ENCODE peak calls at places on chromosomes 4 and X, in seven cellular contexts. A is H1, W is mesendoderm, F is neuronal stem cell, S is IMR-90, O is H9, Z is trophoblast cell. Q is an unnamed sample.

GRCh38 chrX:21756785-21757529 is 959 bp downstream of the SMPX start:
- DNase-seq in F (no peak), W (no peak), S (no peak), Z (peak; percentile 37), A (no peak), O (no peak), Q (no peak)

GRCh38 chr4:104486702-104487101 is 8.0 kb downstream of the CXXC4 start:
- DNase-seq in Z (no peak), A (no peak), F (no peak), S (no peak), O (no peak), W (no peak), Q (no peak)

GRCh38 chrX:12910851-12911461 is 4.5 kb downstream of the TLR8 start:
- DNase-seq in O (no peak), Z (no peak), S (no peak), F (no peak), W (no peak), A (no peak), Q (no peak)

GRCh38 chr4:26406346-26406975 is 83.8 kb downstream of the CCKAR start:
- DNase-seq in W (peak; percentile 7), O (peak; percentile 67), A (no peak), S (peak; percentile 36), F (no peak), Z (no peak), Q (no peak)

GRCh38 chr4:84401669-84402068 is 97.4 kb downstream of the NKX6-1 start:
- DNase-seq in W (no peak), A (no peak), Z (no peak), S (no peak), F (no peak), O (no peak), Q (no peak)

GRCh38 chr4:40307627-40308497 is 27.3 kb upstream of the CHRNA9 start:
- DNase-seq in O (peak; percentile 43), A (no peak), F (no peak), S (no peak), W (peak; percentile 58), Z (no peak), Q (no peak)

GRCh38 chr4:85717366-85717765 is 242.4 kb downstream of the ARHGAP24 start:
- DNase-seq in W (no peak), S (no peak), F (no peak), A (no peak), O (no peak), Z (no peak), Q (no peak)

GRCh38 chr4:1169171-1169671 is 3.2 kb downstream of the SPON2 start:
- DNase-seq in W (no peak), A (no peak), S (no peak), F (no peak), Z (no peak), O (no peak), Q (peak; percentile 13)

GRCh38 chrX:5730561-5730960 is 498.1 kb downstream of the NLGN4X start:
- DNase-seq in O (no peak), S (no peak), A (no peak), Z (no peak), W (no peak), F (no peak), Q (no peak)

GRCh38 chrX:35728481-35728880 is 69.7 kb upstream of the MAGEB16 start:
- DNase-seq in W (peak; percentile 48), O (peak; percentile 42), Z (no peak), S (no peak), F (no peak), A (peak; percentile 44), Q (peak; percentile 5)

GRCh38 chr4:148052448-148052847 is 320.6 kb downstream of the ARHGAP10 start:
- DNase-seq in S (peak; percentile 42), W (peak; percentile 61), Z (no peak), F (no peak), O (no peak), A (no peak), Q (peak; percentile 43)

GRCh38 chr4:139416073-139416673 is 37.7 kb upstream of the RAB33B start:
- DNase-seq in S (peak; percentile 67), Z (peak; percentile 66), W (peak; percentile 39), O (no peak), F (no peak), A (no peak), Q (peak; percentile 51)

GRCh38 chrX:10288400-10288799 is 131.6 kb downstream of the CLCN4 start:
- DNase-seq in Z (peak; percentile 57), W (no peak), S (peak; percentile 13), O (no peak), F (no peak), A (no peak), Q (no peak)

GRCh38 chrX:16785247-16786138 is 773 bp upstream of the TXLNG start:
- DNase-seq in S (no peak), O (no peak), F (no peak), A (no peak), Z (peak; percentile 34), W (no peak), Q (no peak)

GRCh38 chr4:70958681-70959080 is 34.8 kb upstream of the DCK start:
- DNase-seq in F (no peak), W (no peak), O (no peak), Z (no peak), S (peak; percentile 89), A (no peak), Q (no peak)

GRCh38 chrX:110003167-110004156 is 548 bp downstream of the TMEM164 start:
- DNase-seq in W (peak; percentile 44), S (no peak), O (peak; percentile 31), F (no peak), Z (no peak), A (no peak), Q (peak; percentile 38)

GRCh38 chrX:44144491-44144890 is 171.3 kb upstream of the NDP start:
- DNase-seq in F (peak; percentile 2), O (no peak), Z (no peak), A (no peak), S (no peak), W (no peak), Q (no peak)

GRCh38 chrX:113962338-113962737 is 621.5 kb upstream of the HTR2C start:
- DNase-seq in O (no peak), F (no peak), W (no peak), S (no peak), A (no peak), Z (no peak), Q (no peak)

GRCh38 chrX:11103006-11103405 is 8.1 kb upstream of the HCCS start:
- DNase-seq in Z (no peak), A (no peak), S (no peak), O (no peak), F (no peak), W (no peak), Q (peak; percentile 8)

GRCh38 chr4:78612398-78613005 is 60.9 kb downstream of the ANXA3 start:
- DNase-seq in W (peak; percentile 25), O (no peak), S (peak; percentile 61), F (no peak), A (no peak), Z (peak; percentile 53), Q (peak; percentile 56)

DNA sequence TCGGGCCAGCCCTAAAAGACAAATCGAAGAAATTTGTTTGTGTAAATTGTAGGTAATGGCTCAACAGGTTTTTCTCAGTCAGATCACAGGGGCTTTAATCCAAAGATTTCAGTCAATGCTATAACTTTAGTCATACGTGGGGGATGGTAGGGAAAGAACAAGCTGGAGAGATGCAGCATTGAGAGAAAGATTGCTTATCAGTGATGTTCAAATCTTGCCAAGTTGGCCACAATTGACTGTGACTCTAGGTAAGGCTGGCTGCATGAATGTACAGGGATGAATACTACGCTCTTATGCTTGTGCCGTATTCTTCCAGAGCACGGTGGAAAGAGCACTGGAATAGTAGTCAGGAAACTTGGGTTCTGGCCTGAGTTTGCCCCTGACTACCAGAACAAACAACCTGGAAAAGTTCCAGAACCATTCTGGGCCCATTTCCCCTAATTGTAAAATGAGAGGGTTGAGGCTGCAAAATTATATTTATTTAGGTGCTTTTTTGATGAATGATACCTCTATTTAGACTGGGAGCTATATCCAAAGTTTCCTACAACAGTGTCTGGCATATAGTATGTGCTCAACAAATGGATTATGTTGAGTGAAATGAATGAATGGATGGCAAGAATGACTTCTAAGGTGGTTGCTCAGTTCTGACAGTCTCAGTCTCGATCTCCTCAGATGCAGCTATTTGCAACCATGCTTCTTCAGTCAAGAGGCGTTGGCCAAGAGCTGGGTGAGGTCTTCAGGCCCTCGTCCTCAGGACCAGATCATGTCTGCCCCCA is 44.4 kb downstream of the TSC22D3 start:
- DNase-seq in A (no peak), W (no peak), O (no peak), Z (no peak), S (peak; percentile 8), F (no peak), Q (peak; percentile 12)
- H3K18ac ChIP-seq in A (no peak overlapping the region), W (no peak overlapping the region), O (no peak overlapping the region), Z (no peak overlapping the region), S (no peak overlapping the region), F (no peak overlapping the region), Q (peak overlapping the region; percentile 73)

GRCh38 chr4:38154251-38154650 is 194.1 kb downstream of the PTTG2 start:
- DNase-seq in Z (no peak), S (peak; percentile 47), F (no peak), O (no peak), W (no peak), A (no peak), Q (no peak)
- H3K9ac ChIP-seq in Z (no peak overlapping the region), S (no peak overlapping the region), F (no peak overlapping the region), O (no peak overlapping the region), W (no peak overlapping the region), A (no peak overlapping the region), Q (peak overlapping the region; percentile 58)

GRCh38 chr4:145660064-145660463 is 19.9 kb upstream of the C4orf51 start:
- DNase-seq in O (no peak), A (no peak), W (no peak), F (no peak), S (no peak), Z (no peak), Q (no peak)

DNA sequence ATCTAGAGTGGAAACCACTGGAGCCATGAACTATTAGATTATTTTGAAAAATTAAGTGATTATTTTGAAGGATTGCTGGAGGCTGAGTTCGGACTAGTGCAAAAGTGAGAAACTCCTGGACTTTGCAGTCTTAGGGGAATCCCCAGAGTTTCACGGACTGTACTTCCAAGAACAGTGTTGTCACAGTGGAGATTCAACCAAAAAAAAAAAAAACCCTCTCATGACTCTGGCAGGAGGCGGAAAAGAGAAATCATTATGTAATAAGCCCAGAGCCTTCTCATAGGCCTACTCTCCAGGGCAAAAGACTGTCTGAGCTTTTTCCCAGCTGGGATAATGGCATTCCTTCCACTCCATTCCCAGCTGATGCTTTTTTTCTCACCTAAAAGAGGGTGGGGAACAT is 16.8 kb upstream of the C4orf51 start:
- DNase-seq in F (no peak), O (no peak), W (no peak), A (no peak), Z (no peak), S (no peak), Q (no peak)
- H3K18ac ChIP-seq in F (no peak overlapping the region), O (no peak overlapping the region), W (no peak overlapping the region), A (no peak overlapping the region), Z (no peak overlapping the region), S (no peak overlapping the region), Q (no peak overlapping the region)

DNA sequence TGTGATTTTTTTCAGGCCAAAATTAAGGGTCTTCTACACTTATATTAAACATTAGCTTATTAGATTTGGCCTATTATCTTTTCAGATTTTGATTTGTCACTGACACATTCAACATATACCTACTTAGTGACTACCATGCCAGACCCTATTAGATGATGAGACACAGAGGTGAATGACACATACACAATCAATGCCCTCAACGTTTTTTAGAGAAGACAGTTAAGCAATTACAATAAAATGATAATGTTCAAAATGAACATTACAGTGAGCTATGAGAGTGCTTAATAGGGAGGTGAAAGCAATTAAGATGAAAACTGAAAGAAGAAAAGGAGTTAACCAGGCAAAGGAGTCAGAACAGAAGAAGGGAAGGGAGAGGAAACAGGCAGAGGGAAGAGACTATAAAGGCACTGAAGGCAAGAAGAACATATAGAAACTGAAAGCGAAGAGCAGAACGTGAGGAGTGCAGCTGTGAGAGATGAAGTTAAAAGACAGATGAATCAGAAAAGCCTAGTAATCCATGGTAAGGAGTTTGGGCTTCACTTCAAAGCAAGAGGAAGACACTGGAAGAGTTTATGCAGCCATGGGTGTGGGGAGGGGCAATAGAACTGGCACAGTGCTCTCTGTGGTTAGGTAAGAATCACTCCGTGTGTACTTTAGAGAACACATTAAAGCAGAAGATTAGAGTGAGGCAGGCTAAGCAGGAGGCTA is 119.0 kb downstream of the REELD1 start:
- DNase-seq in F (no peak), O (no peak), S (peak; percentile 68), A (no peak), Z (no peak), W (no peak), Q (peak; percentile 74)
- H3K9ac ChIP-seq in F (no peak overlapping the region), O (no peak overlapping the region), S (no peak overlapping the region), A (no peak overlapping the region), Z (no peak overlapping the region), W (no peak overlapping the region), Q (no peak overlapping the region)

Q was measured in mesenchymal stem cell.